ENCODE peak calls at places on chromosomes 7 and 10, in six cellular contexts. J, Y, G, A, F and V are unnamed samples.
A peak's percentile ranks its signal among the peaks of the same experiment; 100 is the strongest.

GRCh38 chr10:86872757-86873156 is 84.7 kb downstream of the MMRN2 start:
- DNase-seq in J (no peak), Y (peak; percentile 17), F (no peak), A (no peak), G (no peak), V (no peak)

GRCh38 chr10:70761031-70761601 is 24.1 kb downstream of the TBATA start:
- DNase-seq in Y (peak; percentile 45), A (no peak), G (peak; percentile 10), F (no peak), J (no peak), V (no peak)

GRCh38 chr10:53667063-53667462 is 894.5 kb upstream of the MBL2 start:
- DNase-seq in G (no peak), Y (no peak), F (no peak), A (no peak), J (no peak), V (no peak)

GRCh38 chr7:22061781-22062180 is 116.1 kb upstream of the CDCA7L start:
- DNase-seq in F (no peak), G (no peak), Y (no peak), J (no peak), A (no peak), V (no peak)

GRCh38 chr7:140013676-140014075 is 49.1 kb downstream of the PARP12 start:
- DNase-seq in F (no peak), A (no peak), J (no peak), G (no peak), Y (no peak), V (no peak)

GRCh38 chr10:35993816-35994515 is 351.9 kb upstream of the FZD8 start:
- DNase-seq in F (no peak), A (no peak), J (no peak), G (no peak), Y (no peak), V (no peak)

GRCh38 chr7:102875700-102876192 is 37.1 kb upstream of the LRRC17 start:
- DNase-seq in Y (no peak), A (no peak), J (no peak), F (no peak), G (peak; percentile 98), V (peak; percentile 100)

GRCh38 chr10:114956466-114956865 is 18.5 kb downstream of the TRUB1 start:
- DNase-seq in Y (no peak), A (no peak), J (no peak), G (no peak), F (no peak), V (no peak)

GRCh38 chr10:61942997-61943457 is 41.5 kb downstream of the ARID5B start:
- DNase-seq in G (no peak), A (no peak), Y (no peak), J (no peak), F (no peak), V (no peak)
- H3K4me3 ChIP-seq in G (no peak overlapping the region), A (peak overlapping the region; percentile 34), Y (no peak overlapping the region), J (peak overlapping the region; percentile 2), F (no peak overlapping the region), V (no peak overlapping the region)

DNA sequence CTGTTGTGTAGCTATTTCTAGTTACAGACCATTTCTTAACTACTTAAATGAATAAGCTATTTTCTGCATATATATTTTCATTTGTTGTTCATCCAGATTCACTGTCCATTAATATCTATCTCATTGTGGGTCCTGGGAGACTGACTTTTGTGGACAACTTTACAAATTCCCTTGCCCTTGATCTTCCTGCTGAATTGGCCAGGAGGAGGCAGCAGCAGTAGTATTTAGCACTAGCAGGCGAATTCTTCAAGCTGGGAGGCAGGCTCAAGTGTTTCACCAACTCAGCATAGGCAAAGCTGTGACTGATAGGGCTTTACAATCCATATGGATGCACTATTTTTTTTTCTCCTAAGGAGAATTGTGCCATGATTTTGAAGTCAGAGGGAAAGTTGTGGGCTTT is 461.0 kb upstream of the NRG3 start:
- DNase-seq in A (no peak), Y (peak; percentile 48), J (no peak), G (no peak), F (no peak), V (no peak)
- TF ChIP-seq CTCF in A (no peak), Y (peak; percentile 52), J (no peak), G (no peak), F (no peak), V (peak; percentile 76)

GRCh38 chr10:56466005-56466404 is 104.9 kb upstream of the ZWINT start:
- DNase-seq in A (no peak), G (no peak), J (no peak), Y (no peak), F (no peak), V (no peak)
- H3K4me3 ChIP-seq in A (no peak overlapping the region), G (no peak overlapping the region), J (no peak overlapping the region), Y (no peak overlapping the region), F (no peak overlapping the region), V (no peak overlapping the region)

DNA sequence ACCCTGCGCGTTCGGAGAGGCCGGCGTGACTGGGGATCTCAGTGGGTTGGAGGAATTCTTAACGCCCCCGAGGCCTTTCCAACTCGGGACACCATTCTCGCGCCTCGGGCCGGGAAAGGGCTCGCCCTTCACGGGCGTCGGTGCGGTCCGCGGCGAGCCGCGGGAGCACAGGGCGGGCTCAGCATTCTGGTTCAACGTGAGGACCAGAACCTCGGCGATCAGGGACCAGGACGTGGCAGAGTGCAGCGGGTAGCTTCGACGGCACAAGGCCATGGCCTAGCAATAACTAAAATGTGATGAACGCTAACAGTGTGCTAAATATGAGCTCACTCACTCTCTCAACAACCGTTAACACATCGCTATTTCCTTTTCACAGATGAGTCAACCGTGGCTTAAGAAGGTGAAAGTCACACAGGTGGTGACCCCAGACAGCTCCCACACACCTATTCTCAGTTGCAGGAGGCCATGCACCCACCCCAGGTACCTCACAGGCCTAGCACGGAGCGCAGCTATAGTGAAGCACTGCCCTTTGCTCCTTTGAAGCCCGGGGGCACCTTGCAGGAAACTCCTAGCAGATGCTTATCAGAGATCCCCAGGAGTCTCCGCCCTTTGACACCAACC is 4.5 kb upstream of the EMX2 start:
- DNase-seq in Y (no peak), A (no peak), J (no peak), G (no peak), F (no peak), V (no peak)
- TF ChIP-seq CTCF in Y (no peak), A (no peak), J (no peak), G (no peak), F (no peak), V (no peak)

GRCh38 chr7:111554086-111554485 is 8.2 kb downstream of the IMMP2L start:
- DNase-seq in A (no peak), J (no peak), Y (no peak), G (no peak), F (no peak), V (no peak)
- H3K4me3 ChIP-seq in A (no peak overlapping the region), J (no peak overlapping the region), Y (no peak overlapping the region), G (no peak overlapping the region), F (no peak overlapping the region), V (no peak overlapping the region)

GRCh38 chr7:144668503-144668902 is 167.3 kb downstream of the TPK1 start:
- DNase-seq in F (no peak), Y (no peak), J (no peak), G (no peak), A (no peak), V (no peak)

GRCh38 chr7:144674550-144674949 is 161.3 kb downstream of the TPK1 start:
- DNase-seq in J (no peak), A (no peak), Y (no peak), F (no peak), G (no peak), V (no peak)

GRCh38 chr7:144671429-144671828 is 164.4 kb downstream of the TPK1 start:
- DNase-seq in G (no peak), F (no peak), Y (no peak), J (no peak), A (no peak), V (no peak)

GRCh38 chr7:144672869-144673268 is 163.0 kb downstream of the TPK1 start:
- DNase-seq in Y (no peak), F (no peak), G (no peak), J (no peak), A (no peak), V (no peak)

GRCh38 chr7:144670251-144670650 is 165.6 kb downstream of the TPK1 start:
- DNase-seq in F (no peak), A (no peak), Y (no peak), G (no peak), J (no peak), V (no peak)
- TF ChIP-seq CTCF in F (no peak), A (no peak), Y (peak; percentile 13), G (no peak), J (peak; percentile 35), V (peak; percentile 41)

DNA sequence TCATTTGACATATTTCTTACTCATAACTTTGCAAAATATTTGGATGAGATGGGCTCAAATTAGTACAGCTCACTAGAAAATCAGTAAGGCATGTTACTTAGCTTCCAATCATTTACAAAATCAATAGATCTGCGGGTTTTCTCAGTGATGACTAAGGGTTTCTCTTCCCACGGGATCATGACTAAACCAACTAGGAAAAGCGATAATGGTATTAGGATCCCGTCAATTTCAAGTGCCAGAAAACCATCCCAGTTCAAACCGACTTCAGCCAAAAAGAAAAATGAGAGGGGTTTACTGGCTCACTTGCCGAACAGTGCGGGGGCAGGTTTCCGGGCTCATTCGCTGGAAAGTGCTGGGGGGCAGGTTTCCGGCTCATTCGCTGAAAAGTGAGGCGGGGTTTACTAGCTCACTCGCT is 62.1 kb upstream of the LYZL2 start:
- DNase-seq in J (no peak), Y (no peak), G (peak; percentile 59), A (no peak), F (no peak), V (no peak)
- H3K4me3 ChIP-seq in J (no peak overlapping the region), Y (no peak overlapping the region), G (peak overlapping the region; percentile 38), A (peak overlapping the region; percentile 39), F (no peak overlapping the region), V (no peak overlapping the region)

DNA sequence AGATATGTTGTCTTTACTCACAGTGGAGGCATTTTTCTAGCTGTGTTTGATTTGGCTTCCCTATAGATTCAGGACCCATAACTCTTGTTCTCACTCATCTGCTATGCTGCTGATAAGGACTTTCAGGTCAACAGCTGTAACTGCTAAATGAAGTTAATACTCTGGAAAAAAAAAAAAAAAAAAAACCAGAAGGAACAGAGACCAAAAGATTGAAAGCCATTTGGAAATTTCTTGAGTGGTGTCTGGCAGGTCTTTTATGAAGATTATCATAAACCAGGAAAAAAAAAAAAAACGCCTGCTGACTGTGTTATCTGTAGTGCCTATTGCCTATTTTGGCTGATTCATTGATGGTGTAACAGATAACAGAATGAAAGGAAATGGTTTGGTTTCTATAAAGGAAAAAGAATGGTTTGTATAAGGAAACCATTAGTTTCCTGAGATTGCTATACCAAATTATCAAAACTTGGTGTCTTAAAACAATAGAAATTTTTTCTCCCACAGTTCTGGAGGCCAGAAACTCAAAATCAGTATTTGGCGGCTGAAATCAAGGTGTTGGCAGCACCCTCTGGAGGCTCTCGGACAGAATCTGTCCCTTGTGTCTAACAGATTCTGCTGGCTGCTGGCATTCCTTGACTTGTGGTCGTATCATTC is 60.5 kb upstream of the BET1 start:
- DNase-seq in A (no peak), Y (peak; percentile 15), G (no peak), J (no peak), F (no peak), V (no peak)
- TF ChIP-seq CTCF in A (no peak), Y (peak; percentile 6), G (no peak), J (no peak), F (no peak), V (no peak)